ENCODE peak calls at places on chromosomes 12 and 14, in four cellular contexts. N is EL; M is stimulated activated naive CD8-positive, alpha-beta T cell treated with anti-CD3 and anti-CD28 coated beads, Interleukin-15, Interleukin-2, amounts not matched to agents 100 U/mL and 50 U/mL, for 24 hours; T is dermis microvascular lymphatic vessel endothelial cell. U is an unnamed sample.
A peak's percentile ranks its signal among the peaks of the same experiment; 100 is the strongest.

GRCh38 chr12:78938341-78939084 is 73.9 kb downstream of the SYT1 start:
- DNase-seq in N (no peak), M (no peak), T (no peak), U (no peak)

GRCh38 chr14:95025941-95026340 is 131.4 kb downstream of the DICER1 start:
- DNase-seq in N (no peak), M (no peak), T (no peak), U (no peak)

GRCh38 chr12:23204933-23205778 is 580.2 kb downstream of the ETNK1 start:
- DNase-seq in M (no peak), T (peak; percentile 58), N (peak; percentile 35), U (peak; percentile 23)

GRCh38 chr14:22848391-22849164 is 12.2 kb downstream of the MMP14 start:
- DNase-seq in T (peak; percentile 75), M (no peak), N (peak; percentile 79), U (no peak)

GRCh38 chr12:10365716-10366433 is 24.0 kb downstream of the KLRK1 start:
- DNase-seq in T (peak; percentile 19), N (peak; percentile 21), M (no peak), U (no peak)

GRCh38 chr14:104948736-104949031 is 24.0 kb downstream of the PLD4 start:
- DNase-seq in N (no peak), M (no peak), T (no peak), U (no peak)

GRCh38 chr12:81141220-81141619 is 63.3 kb downstream of the ACSS3 start:
- DNase-seq in T (no peak), N (no peak), M (no peak), U (no peak)

GRCh38 chr12:70664463-70664862 is 27.2 kb upstream of the PTPRB start:
- DNase-seq in M (no peak), T (peak; percentile 69), N (no peak), U (no peak)

GRCh38 chr12:108468149-108468968 is 46.7 kb upstream of the FICD start:
- DNase-seq in M (peak; percentile 6), T (peak; percentile 40), N (peak; percentile 24), U (no peak)

GRCh38 chr14:104552738-104553125 is 26.8 kb upstream of the C14orf180 start:
- DNase-seq in T (no peak), N (no peak), M (no peak), U (no peak)

GRCh38 chr12:30320561-30320960 is 375.1 kb downstream of the IPO8 start:
- DNase-seq in N (no peak), M (no peak), T (no peak), U (no peak)

GRCh38 chr14:75484711-75485429 is 37.4 kb upstream of the BATF start:
- DNase-seq in T (no peak), N (no peak), M (no peak), U (no peak)

GRCh38 chr12:125079943-125080645 is 14.9 kb downstream of the AACS start:
- DNase-seq in N (no peak), T (no peak), M (no peak), U (no peak)

GRCh38 chr12:119659289-119659897 is 8.5 kb upstream of the PRKAB1 start:
- DNase-seq in T (peak; percentile 44), N (peak; percentile 21), M (peak; percentile 37), U (no peak)

GRCh38 chr12:75438052-75438754 is 42.4 kb upstream of the GLIPR1 start:
- DNase-seq in T (no peak), M (no peak), N (peak; percentile 24), U (no peak)

GRCh38 chr12:103499571-103499970 is 3.8 kb upstream of the C12orf42 start:
- DNase-seq in N (no peak), T (no peak), M (no peak), U (no peak)

GRCh38 chr12:32493282-32493681 is 93.9 kb downstream of the FGD4 start:
- DNase-seq in N (no peak), T (no peak), M (no peak), U (no peak)

GRCh38 chr14:74508844-74509428 is 15.4 kb downstream of the ISCA2 start:
- DNase-seq in N (no peak), T (no peak), M (no peak), U (no peak)

GRCh38 chr14:91484744-91485143 is 25.4 kb downstream of the PPP4R3A start:
- DNase-seq in N (no peak), M (no peak), T (no peak), U (no peak)

GRCh38 chr12:127389923-127390322 is 877.0 kb upstream of the TMEM132C start:
- DNase-seq in N (peak; percentile 78), M (no peak), T (no peak), U (no peak)

GRCh38 chr12:4331842-4332241 is 10.8 kb downstream of the TIGAR start:
- DNase-seq in M (no peak), N (no peak), T (no peak), U (no peak)

GRCh38 chr14:36054353-36055051 is 122.0 kb downstream of the PTCSC3 start:
- DNase-seq in N (no peak), M (no peak), T (no peak), U (no peak)

GRCh38 chr14:26200675-26201074 is 397.2 kb downstream of the NOVA1 start:
- DNase-seq in M (no peak), T (no peak), N (no peak), U (no peak)

GRCh38 chr12:76587428-76588178 is 28.0 kb upstream of the OSBPL8 start:
- DNase-seq in N (no peak), M (no peak), T (no peak), U (no peak)

GRCh38 chr14:54669759-54670630 is 103.1 kb downstream of the SAMD4A start:
- DNase-seq in N (peak; percentile 90), M (peak; percentile 16), T (no peak), U (no peak)

GRCh38 chr14:99860219-99860618 is 67.0 kb downstream of the EML1 start:
- DNase-seq in T (no peak), N (no peak), M (no peak), U (no peak)

GRCh38 chr14:92599786-92600185 is 86.2 kb downstream of the RIN3 start:
- DNase-seq in T (no peak), N (peak; percentile 81), M (no peak), U (no peak)

GRCh38 chr12:48356041-48356768 is 5.5 kb upstream of the ZNF641 start:
- DNase-seq in T (peak; percentile 5), M (no peak), N (no peak), U (no peak)

GRCh38 chr12:6602526-6602925 is 4.7 kb downstream of the CHD4 start:
- DNase-seq in T (no peak), M (no peak), N (no peak), U (no peak)

GRCh38 chr14:71524321-71524982 is 407.8 kb upstream of the RGS6 start:
- DNase-seq in M (no peak), N (no peak), T (no peak), U (no peak)

GRCh38 chr12:52005903-52006703 is 643 bp upstream of the TAMALIN start:
- DNase-seq in T (no peak), N (no peak), M (peak; percentile 39), U (no peak)